ENCODE peak calls at places on chromosomes 6 and 20, in ten cellular contexts. J, N, R, Y, S, M, P, W, T and C are unnamed samples.

GRCh38 chr20:57330998-57331397 is 1.4 kb downstream of the SPO11 start:
- DNase-seq in J (no peak), N (no peak), R (no peak), Y (no peak), S (no peak), M (no peak), P (no peak), W (no peak), T (no peak), C (no peak)

GRCh38 chr6:102085257-102085656 is 691.7 kb downstream of the GRIK2 start:
- DNase-seq in J (no peak), N (no peak), R (peak; percentile 29), Y (no peak), S (no peak), M (no peak), P (no peak), W (no peak), T (no peak), C (no peak)

GRCh38 chr20:37839432-37839827 is 63.5 kb upstream of the VSTM2L start:
- DNase-seq in J (no peak), N (no peak), R (no peak), Y (no peak), S (no peak), M (no peak), P (no peak), W (no peak), T (no peak), C (no peak)

GRCh38 chr6:41774841-41775240 is 4.9 kb downstream of the FRS3 start:
- DNase-seq in J (no peak), N (no peak), R (peak; percentile 65), Y (no peak), S (no peak), M (no peak), P (no peak), W (no peak), T (no peak), C (no peak)

GRCh38 chr20:45368221-45368980 is 5.4 kb downstream of the SYS1 start:
- DNase-seq in J (no peak), N (no peak), R (no peak), Y (peak; percentile 42), S (peak; percentile 44), M (no peak), P (no peak), W (peak; percentile 41), T (no peak), C (peak; percentile 86)

GRCh38 chr6:166786704-166787293 is 159.7 kb upstream of the RPS6KA2 start:
- DNase-seq in J (no peak), N (peak; percentile 79), R (peak; percentile 65), Y (no peak), S (peak; percentile 58), M (no peak), P (peak; percentile 7), W (peak; percentile 56), T (peak; percentile 32), C (peak; percentile 73)

GRCh38 chr6:124963416-124964083 is 1.3 kb downstream of the RNF217 start:
- DNase-seq in J (no peak), N (peak; percentile 55), R (peak; percentile 79), Y (no peak), S (no peak), M (no peak), P (no peak), W (no peak), T (no peak), C (peak; percentile 15)

GRCh38 chr20:6663751-6664388 is 103.6 kb upstream of the BMP2 start:
- DNase-seq in J (no peak), N (no peak), R (no peak), Y (no peak), S (peak; percentile 84), M (no peak), P (no peak), W (no peak), T (no peak), C (no peak)

GRCh38 chr6:28104392-28105250 is 19.8 kb upstream of the ZSCAN16 start:
- DNase-seq in J (peak; percentile 85), N (peak; percentile 94), R (peak; percentile 70), Y (peak; percentile 85), S (peak; percentile 90), M (peak; percentile 69), P (no peak), W (peak; percentile 85), T (peak; percentile 84), C (peak; percentile 91)

GRCh38 chr20:15339264-15339663 is 1001.9 kb upstream of the FLRT3 start:
- DNase-seq in J (no peak), N (no peak), R (no peak), Y (no peak), S (peak; percentile 2), M (peak; percentile 39), P (no peak), W (no peak), T (no peak), C (no peak)

GRCh38 chr20:10982692-10983091 is 308.9 kb upstream of the JAG1 start:
- DNase-seq in J (no peak), N (no peak), R (peak; percentile 94), Y (no peak), S (no peak), M (no peak), P (no peak), W (peak; percentile 47), T (no peak), C (no peak)

GRCh38 chr6:16688984-16689636 is 72.2 kb downstream of the ATXN1 start:
- DNase-seq in J (no peak), N (no peak), R (peak; percentile 93), Y (no peak), S (no peak), M (no peak), P (no peak), W (no peak), T (no peak), C (no peak)

GRCh38 chr6:18551228-18551627 is 164.1 kb downstream of the RNF144B start:
- DNase-seq in J (no peak), N (no peak), R (peak; percentile 72), Y (no peak), S (peak; percentile 2), M (no peak), P (no peak), W (no peak), T (no peak), C (no peak)

GRCh38 chr20:22453244-22454080 is 130.9 kb downstream of the FOXA2 start:
- DNase-seq in J (no peak), N (peak; percentile 25), R (no peak), Y (no peak), S (peak; percentile 70), M (no peak), P (no peak), W (peak; percentile 55), T (no peak), C (no peak)

GRCh38 chr20:1567392-1568165 is 10.1 kb upstream of the SIRPD start:
- DNase-seq in J (no peak), N (no peak), R (peak; percentile 27), Y (no peak), S (no peak), M (no peak), P (peak; percentile 77), W (peak; percentile 3), T (no peak), C (peak; percentile 1)

GRCh38 chr6:144953552-144954240 is 668.6 kb downstream of the UTRN start:
- DNase-seq in J (no peak), N (no peak), R (peak; percentile 62), Y (no peak), S (no peak), M (no peak), P (peak; percentile 32), W (no peak), T (no peak), C (no peak)

GRCh38 chr6:157615411-157615763 is 207.7 kb upstream of the SNX9 start:
- DNase-seq in J (peak; percentile 26), N (no peak), R (no peak), Y (no peak), S (peak; percentile 41), M (no peak), P (no peak), W (no peak), T (no peak), C (no peak)
- TF ChIP-seq CTCF in J (no peak), N (peak; percentile 12), R (peak; percentile 15), Y (no peak), S (no peak), M (no peak), P (peak; percentile 11), W (no peak), T (no peak), C (no peak)

DNA sequence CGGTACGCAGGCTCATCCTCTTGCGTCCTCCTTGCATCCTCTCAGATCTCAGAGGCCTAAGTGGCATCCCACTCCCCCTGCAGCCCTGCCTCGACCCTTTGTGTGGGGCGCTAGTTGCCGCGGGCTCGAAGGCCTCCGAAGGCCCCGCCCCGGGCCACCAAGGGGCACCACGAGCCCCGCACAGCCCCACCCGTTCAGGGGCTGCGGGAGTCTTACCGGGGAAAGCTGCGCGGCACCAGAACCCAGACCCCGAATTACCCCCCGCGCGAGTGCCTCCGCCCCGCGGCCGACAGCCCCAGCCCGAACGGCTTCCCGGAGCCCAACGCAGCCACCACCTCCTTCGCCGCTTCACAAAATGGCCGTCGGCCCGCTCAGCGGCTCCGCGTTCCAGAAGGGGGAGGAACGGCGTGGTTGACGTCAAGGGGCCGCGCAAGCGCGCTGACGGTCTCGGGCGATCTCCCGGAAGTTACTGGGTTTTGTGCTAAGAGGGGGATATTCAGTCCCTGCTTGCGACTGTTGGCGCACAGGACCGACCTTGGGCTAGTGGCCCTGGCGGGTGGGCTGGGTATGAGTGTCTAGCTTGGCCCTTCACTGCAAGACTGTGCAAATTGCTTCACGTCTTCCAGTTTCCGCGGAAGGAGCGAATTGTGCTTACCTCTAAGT is at the start of the genes CPNE1 and RBM12:
- DNase-seq in J (peak; percentile 97), N (peak; percentile 96), R (peak; percentile 91), Y (peak; percentile 93), S (peak; percentile 89), M (peak; percentile 90), P (peak; percentile 53), W (peak; percentile 94), T (peak; percentile 92), C (peak; percentile 97)
- TF ChIP-seq CTCF in J (no peak), N (no peak), R (no peak), Y (no peak), S (no peak), M (peak; percentile 34), P (no peak), W (peak; percentile 3), T (no peak), C (no peak)

GRCh38 chr20:9458075-9458818 is 56.1 kb upstream of the LAMP5 start:
- DNase-seq in J (no peak), N (peak; percentile 15), R (peak; percentile 20), Y (no peak), S (peak; percentile 27), M (no peak), P (no peak), W (peak; percentile 27), T (no peak), C (no peak)
- TF ChIP-seq CTCF in J (no peak), N (peak; percentile 4), R (peak; percentile 19), Y (no peak), S (no peak), M (peak; percentile 15), P (peak; percentile 49), W (peak; percentile 34), T (no peak), C (no peak)

DNA sequence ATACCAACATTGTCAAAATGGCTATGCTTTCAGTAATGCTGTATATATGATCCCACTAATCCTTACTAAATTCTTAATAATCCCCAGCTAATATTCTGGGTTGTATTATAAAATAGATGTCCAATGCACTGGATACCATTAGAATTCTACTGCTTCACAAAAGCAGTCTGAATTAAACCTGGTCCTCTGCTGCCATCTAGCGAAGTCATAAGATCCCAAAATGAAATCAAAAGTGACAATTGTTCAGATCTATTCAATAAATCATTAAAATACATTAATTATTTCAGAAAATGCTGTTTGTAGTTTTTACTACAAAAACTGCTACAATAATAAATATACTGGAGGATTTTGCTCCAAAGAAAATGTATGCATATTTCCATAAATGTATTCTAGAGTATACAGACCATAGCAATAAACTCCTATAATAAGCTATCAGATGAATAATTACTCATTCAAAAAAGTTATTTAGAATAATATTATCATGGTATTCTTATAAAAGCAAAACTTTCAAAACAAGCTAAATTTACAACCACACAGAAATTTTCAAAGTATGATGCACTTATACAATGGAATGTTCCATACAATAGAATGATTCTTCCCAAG is 92.6 kb downstream of the RNGTT start:
- DNase-seq in J (no peak), N (peak; percentile 75), R (peak; percentile 74), Y (peak; percentile 20), S (peak; percentile 82), M (peak; percentile 30), P (no peak), W (peak; percentile 36), T (no peak), C (peak; percentile 24)
- TF ChIP-seq CTCF in J (peak; percentile 40), N (peak; percentile 17), R (peak; percentile 77), Y (peak; percentile 86), S (no peak), M (peak; percentile 89), P (no peak), W (peak; percentile 79), T (peak; percentile 55), C (peak; percentile 11)